ENCODE peak calls at places on chromosome 9, in nine cellular contexts. One of them, this sample, is unnamed.

GRCh38 chr9:108184941-108185340 is 670.8 kb downstream of the ACTL7B start:
- DNase-seq in substantia nigra: no peak
- DNase-seq in central memory CD8-positive, alpha-beta T cell: no peak
- DNase-seq in NCI-H524: no peak
- DNase-seq in fibroblast of the conjunctiva: no peak
- DNase-seq in T-helper 1 cell: no peak
- DNase-seq in activated CD4-positive, CD25-positive, alpha-beta regulatory T cell: no peak
- DNase-seq in Calu3: peak
- DNase-seq in astrocyte of the spinal cord: peak
- DNase-seq in this sample: no peak

GRCh38 chr9:17531642-17532254 is 47.1 kb upstream of the SH3GL2 start:
- DNase-seq in NCI-H524: peak
- DNase-seq in fibroblast of the conjunctiva: peak
- DNase-seq in activated CD4-positive, CD25-positive, alpha-beta regulatory T cell: no peak
- DNase-seq in central memory CD8-positive, alpha-beta T cell: no peak
- DNase-seq in Calu3: peak
- DNase-seq in T-helper 1 cell: no peak
- DNase-seq in astrocyte of the spinal cord: peak
- DNase-seq in substantia nigra: no peak
- DNase-seq in this sample: no peak

GRCh38 chr9:96338299-96338698 is 36.3 kb upstream of the HSD17B3 start:
- DNase-seq in T-helper 1 cell: no peak
- DNase-seq in Calu3: no peak
- DNase-seq in substantia nigra: no peak
- DNase-seq in astrocyte of the spinal cord: no peak
- DNase-seq in fibroblast of the conjunctiva: no peak
- DNase-seq in NCI-H524: no peak
- DNase-seq in central memory CD8-positive, alpha-beta T cell: no peak
- DNase-seq in activated CD4-positive, CD25-positive, alpha-beta regulatory T cell: no peak
- DNase-seq in this sample: no peak

GRCh38 chr9:18786196-18786595 is 246.8 kb downstream of the SAXO1 start:
- DNase-seq in activated CD4-positive, CD25-positive, alpha-beta regulatory T cell: no peak
- DNase-seq in astrocyte of the spinal cord: no peak
- DNase-seq in T-helper 1 cell: no peak
- DNase-seq in substantia nigra: no peak
- DNase-seq in Calu3: no peak
- DNase-seq in fibroblast of the conjunctiva: no peak
- DNase-seq in central memory CD8-positive, alpha-beta T cell: no peak
- DNase-seq in NCI-H524: no peak
- DNase-seq in this sample: no peak

GRCh38 chr9:109996936-109997580 is 210.9 kb downstream of the C9orf152 start:
- DNase-seq in activated CD4-positive, CD25-positive, alpha-beta regulatory T cell: no peak
- DNase-seq in fibroblast of the conjunctiva: no peak
- DNase-seq in T-helper 1 cell: no peak
- DNase-seq in NCI-H524: no peak
- DNase-seq in substantia nigra: no peak
- DNase-seq in Calu3: no peak
- DNase-seq in central memory CD8-positive, alpha-beta T cell: no peak
- DNase-seq in astrocyte of the spinal cord: no peak
- DNase-seq in this sample: no peak

GRCh38 chr9:14888857-14889256 is 21.4 kb downstream of the FREM1 start:
- DNase-seq in astrocyte of the spinal cord: no peak
- DNase-seq in Calu3: no peak
- DNase-seq in activated CD4-positive, CD25-positive, alpha-beta regulatory T cell: no peak
- DNase-seq in T-helper 1 cell: no peak
- DNase-seq in NCI-H524: no peak
- DNase-seq in fibroblast of the conjunctiva: no peak
- DNase-seq in central memory CD8-positive, alpha-beta T cell: no peak
- DNase-seq in substantia nigra: no peak
- DNase-seq in this sample: no peak

GRCh38 chr9:36862206-36863145 is 171.6 kb downstream of the PAX5 start:
- DNase-seq in fibroblast of the conjunctiva: no peak
- DNase-seq in activated CD4-positive, CD25-positive, alpha-beta regulatory T cell: no peak
- DNase-seq in substantia nigra: peak
- DNase-seq in T-helper 1 cell: no peak
- DNase-seq in Calu3: peak
- DNase-seq in astrocyte of the spinal cord: peak
- DNase-seq in central memory CD8-positive, alpha-beta T cell: no peak
- DNase-seq in NCI-H524: peak
- DNase-seq in this sample: no peak

GRCh38 chr9:18920685-18921084 is 112.3 kb downstream of the SAXO1 start:
- DNase-seq in central memory CD8-positive, alpha-beta T cell: no peak
- DNase-seq in astrocyte of the spinal cord: no peak
- DNase-seq in T-helper 1 cell: no peak
- DNase-seq in NCI-H524: no peak
- DNase-seq in Calu3: no peak
- DNase-seq in substantia nigra: no peak
- DNase-seq in activated CD4-positive, CD25-positive, alpha-beta regulatory T cell: no peak
- DNase-seq in fibroblast of the conjunctiva: no peak
- DNase-seq in this sample: no peak

GRCh38 chr9:98930792-98931191 is 12.9 kb upstream of the COL15A1 start:
- DNase-seq in substantia nigra: no peak
- DNase-seq in central memory CD8-positive, alpha-beta T cell: no peak
- DNase-seq in astrocyte of the spinal cord: no peak
- DNase-seq in activated CD4-positive, CD25-positive, alpha-beta regulatory T cell: no peak
- DNase-seq in Calu3: no peak
- DNase-seq in NCI-H524: no peak
- DNase-seq in T-helper 1 cell: no peak
- DNase-seq in fibroblast of the conjunctiva: no peak
- DNase-seq in this sample: no peak

GRCh38 chr9:16671591-16672137 is 198.8 kb downstream of the BNC2 start:
- DNase-seq in NCI-H524: peak
- DNase-seq in astrocyte of the spinal cord: peak
- DNase-seq in Calu3: no peak
- DNase-seq in central memory CD8-positive, alpha-beta T cell: no peak
- DNase-seq in substantia nigra: no peak
- DNase-seq in activated CD4-positive, CD25-positive, alpha-beta regulatory T cell: no peak
- DNase-seq in fibroblast of the conjunctiva: peak
- DNase-seq in T-helper 1 cell: no peak
- DNase-seq in this sample: no peak

GRCh38 chr9:137422668-137423000 is 328 bp downstream of the EXD3 start:
- DNase-seq in central memory CD8-positive, alpha-beta T cell: no peak
- DNase-seq in NCI-H524: peak
- DNase-seq in T-helper 1 cell: peak
- DNase-seq in fibroblast of the conjunctiva: no peak
- DNase-seq in substantia nigra: no peak
- DNase-seq in Calu3: peak
- DNase-seq in activated CD4-positive, CD25-positive, alpha-beta regulatory T cell: no peak
- DNase-seq in astrocyte of the spinal cord: no peak
- DNase-seq in this sample: no peak

GRCh38 chr9:96020822-96021615 is 145.5 kb downstream of the ERCC6L2 start:
- DNase-seq in fibroblast of the conjunctiva: no peak
- DNase-seq in astrocyte of the spinal cord: peak
- DNase-seq in T-helper 1 cell: peak
- DNase-seq in substantia nigra: peak
- DNase-seq in Calu3: peak
- DNase-seq in central memory CD8-positive, alpha-beta T cell: peak
- DNase-seq in activated CD4-positive, CD25-positive, alpha-beta regulatory T cell: peak
- DNase-seq in NCI-H524: peak
- DNase-seq in this sample: no peak

GRCh38 chr9:133234577-133235322 is 25.7 kb upstream of the OBP2B start:
- DNase-seq in T-helper 1 cell: no peak
- DNase-seq in Calu3: no peak
- DNase-seq in central memory CD8-positive, alpha-beta T cell: no peak
- DNase-seq in fibroblast of the conjunctiva: no peak
- DNase-seq in astrocyte of the spinal cord: no peak
- DNase-seq in substantia nigra: no peak
- DNase-seq in activated CD4-positive, CD25-positive, alpha-beta regulatory T cell: no peak
- DNase-seq in NCI-H524: no peak
- DNase-seq in this sample: no peak

GRCh38 chr9:136860933-136861873 is 4.9 kb downstream of the EDF1 start:
- DNase-seq in astrocyte of the spinal cord: no peak
- DNase-seq in T-helper 1 cell: no peak
- DNase-seq in central memory CD8-positive, alpha-beta T cell: no peak
- DNase-seq in substantia nigra: no peak
- DNase-seq in Calu3: no peak
- DNase-seq in activated CD4-positive, CD25-positive, alpha-beta regulatory T cell: no peak
- DNase-seq in NCI-H524: no peak
- DNase-seq in fibroblast of the conjunctiva: no peak
- DNase-seq in this sample: no peak

GRCh38 chr9:113564804-113565237 is 101.3 kb downstream of the RGS3 start:
- DNase-seq in substantia nigra: peak
- DNase-seq in activated CD4-positive, CD25-positive, alpha-beta regulatory T cell: no peak
- DNase-seq in fibroblast of the conjunctiva: peak
- DNase-seq in central memory CD8-positive, alpha-beta T cell: no peak
- DNase-seq in Calu3: peak
- DNase-seq in T-helper 1 cell: no peak
- DNase-seq in NCI-H524: no peak
- DNase-seq in astrocyte of the spinal cord: peak
- DNase-seq in this sample: no peak

GRCh38 chr9:95336281-95336680 is 18.8 kb upstream of the FANCC start:
- DNase-seq in T-helper 1 cell: no peak
- DNase-seq in astrocyte of the spinal cord: no peak
- DNase-seq in substantia nigra: no peak
- DNase-seq in activated CD4-positive, CD25-positive, alpha-beta regulatory T cell: no peak
- DNase-seq in central memory CD8-positive, alpha-beta T cell: no peak
- DNase-seq in NCI-H524: peak
- DNase-seq in fibroblast of the conjunctiva: peak
- DNase-seq in Calu3: peak
- DNase-seq in this sample: no peak

GRCh38 chr9:112430006-112430522 is 50.2 kb downstream of the HSDL2 start:
- DNase-seq in central memory CD8-positive, alpha-beta T cell: no peak
- DNase-seq in astrocyte of the spinal cord: no peak
- DNase-seq in activated CD4-positive, CD25-positive, alpha-beta regulatory T cell: no peak
- DNase-seq in NCI-H524: no peak
- DNase-seq in T-helper 1 cell: no peak
- DNase-seq in fibroblast of the conjunctiva: no peak
- DNase-seq in Calu3: no peak
- DNase-seq in substantia nigra: no peak
- DNase-seq in this sample: no peak

GRCh38 chr9:14173730-14174129 is 140.2 kb downstream of the NFIB start:
- DNase-seq in T-helper 1 cell: no peak
- DNase-seq in NCI-H524: no peak
- DNase-seq in Calu3: no peak
- DNase-seq in fibroblast of the conjunctiva: no peak
- DNase-seq in activated CD4-positive, CD25-positive, alpha-beta regulatory T cell: no peak
- DNase-seq in astrocyte of the spinal cord: no peak
- DNase-seq in substantia nigra: no peak
- DNase-seq in central memory CD8-positive, alpha-beta T cell: no peak
- DNase-seq in this sample: no peak

GRCh38 chr9:16704489-16705111 is 165.9 kb downstream of the BNC2 start:
- DNase-seq in fibroblast of the conjunctiva: peak
- DNase-seq in astrocyte of the spinal cord: no peak
- DNase-seq in substantia nigra: no peak
- DNase-seq in NCI-H524: no peak
- DNase-seq in activated CD4-positive, CD25-positive, alpha-beta regulatory T cell: no peak
- DNase-seq in T-helper 1 cell: no peak
- DNase-seq in Calu3: no peak
- DNase-seq in central memory CD8-positive, alpha-beta T cell: no peak
- DNase-seq in this sample: no peak

GRCh38 chr9:462611-463010 is 247.9 kb downstream of the DOCK8 start:
- DNase-seq in Calu3: no peak
- DNase-seq in activated CD4-positive, CD25-positive, alpha-beta regulatory T cell: no peak
- DNase-seq in T-helper 1 cell: no peak
- DNase-seq in NCI-H524: peak
- DNase-seq in astrocyte of the spinal cord: no peak
- DNase-seq in substantia nigra: no peak
- DNase-seq in central memory CD8-positive, alpha-beta T cell: no peak
- DNase-seq in fibroblast of the conjunctiva: no peak
- DNase-seq in this sample: no peak

GRCh38 chr9:117344892-117345660 is 69.8 kb downstream of the ASTN2 start:
- DNase-seq in astrocyte of the spinal cord: no peak
- DNase-seq in central memory CD8-positive, alpha-beta T cell: no peak
- DNase-seq in substantia nigra: no peak
- DNase-seq in fibroblast of the conjunctiva: no peak
- DNase-seq in T-helper 1 cell: no peak
- DNase-seq in Calu3: no peak
- DNase-seq in NCI-H524: peak
- DNase-seq in activated CD4-positive, CD25-positive, alpha-beta regulatory T cell: no peak
- DNase-seq in this sample: no peak

GRCh38 chr9:108515856-108516255 is 339.9 kb downstream of the ACTL7B start:
- DNase-seq in astrocyte of the spinal cord: no peak
- DNase-seq in fibroblast of the conjunctiva: no peak
- DNase-seq in activated CD4-positive, CD25-positive, alpha-beta regulatory T cell: no peak
- DNase-seq in central memory CD8-positive, alpha-beta T cell: no peak
- DNase-seq in Calu3: no peak
- DNase-seq in substantia nigra: no peak
- DNase-seq in T-helper 1 cell: no peak
- DNase-seq in NCI-H524: no peak
- DNase-seq in this sample: no peak

GRCh38 chr9:94603259-94603776 is 9.7 kb upstream of the FBP2 start:
- DNase-seq in astrocyte of the spinal cord: peak
- DNase-seq in activated CD4-positive, CD25-positive, alpha-beta regulatory T cell: peak
- DNase-seq in central memory CD8-positive, alpha-beta T cell: peak
- DNase-seq in Calu3: peak
- DNase-seq in NCI-H524: peak
- DNase-seq in T-helper 1 cell: peak
- DNase-seq in fibroblast of the conjunctiva: peak
- DNase-seq in substantia nigra: peak
- DNase-seq in this sample: no peak

GRCh38 chr9:37327553-37327952 is 94.9 kb upstream of the GRHPR start:
- DNase-seq in T-helper 1 cell: no peak
- DNase-seq in activated CD4-positive, CD25-positive, alpha-beta regulatory T cell: no peak
- DNase-seq in fibroblast of the conjunctiva: no peak
- DNase-seq in astrocyte of the spinal cord: no peak
- DNase-seq in NCI-H524: no peak
- DNase-seq in Calu3: no peak
- DNase-seq in central memory CD8-positive, alpha-beta T cell: no peak
- DNase-seq in substantia nigra: no peak
- DNase-seq in this sample: no peak

This sample was measured in NCI-H1048.